ENCODE peak calls at places on chromosomes 12 and 14, in six cellular contexts. K is HepG2, M is HCT116, G is K562, E is GM23338, V is SK-N-SH. J is an unnamed sample. For H3K79me2, the result is how much of the 10 kb centered on the place peaks cover.

GRCh38 chr12:77202457-77203060 is 137.2 kb upstream of the E2F7 start:
- DNase-seq in V (no peak), E (no peak), M (no peak), G (no peak), K (no peak), J (no peak)

GRCh38 chr12:4114986-4115385 is 158.6 kb upstream of the CCND2 start:
- DNase-seq in V (no peak), M (no peak), K (no peak), E (peak), G (peak), J (no peak)

GRCh38 chr14:105439710-105440553 is 20.3 kb downstream of the MTA1 start:
- DNase-seq in V (peak), G (no peak), E (no peak), M (no peak), K (no peak), J (no peak)

GRCh38 chr14:83217492-83217891 is 1683.8 kb upstream of the SEL1L start:
- DNase-seq in K (no peak), V (no peak), M (no peak), E (no peak), G (no peak), J (no peak)

GRCh38 chr12:79900199-79900598 is 34.7 kb downstream of the PPP1R12A start:
- DNase-seq in M (no peak), E (no peak), V (no peak), G (no peak), K (peak), J (no peak)

GRCh38 chr12:19239616-19240234 is 110.2 kb downstream of the PLEKHA5 start:
- DNase-seq in G (no peak), V (no peak), M (no peak), K (no peak), E (no peak), J (no peak)

GRCh38 chr14:53304726-53305381 is 151.7 kb upstream of the DDHD1 start:
- DNase-seq in V (no peak), E (no peak), M (no peak), G (no peak), K (no peak), J (no peak)

GRCh38 chr14:64807588-64807987 is 72.1 kb downstream of the SPTB start:
- DNase-seq in V (no peak), K (no peak), E (no peak), G (no peak), M (no peak), J (no peak)

GRCh38 chr12:49345840-49346658 is 639 bp upstream of the DNAJC22 start:
- DNase-seq in M (no peak), K (no peak), V (peak), E (peak), G (no peak), J (no peak)

GRCh38 chr14:104886690-104887622 is 21.9 kb downstream of the CEP170B start:
- DNase-seq in V (no peak), E (no peak), G (no peak), M (no peak), K (no peak), J (no peak)

GRCh38 chr14:92922155-92922735 is 705 bp upstream of the CHGA start:
- DNase-seq in K (no peak), E (no peak), G (no peak), V (no peak), M (no peak), J (no peak)

GRCh38 chr12:95533985-95534384 is 17.3 kb downstream of the USP44 start:
- DNase-seq in M (no peak), G (no peak), E (no peak), V (no peak), K (no peak), J (no peak)

GRCh38 chr14:105974902-105975301 is 448.5 kb downstream of the TMEM121 start:
- DNase-seq in V (peak), G (peak), M (peak), E (peak), K (peak), J (no peak)

GRCh38 chr14:103123128-103123633 is at the start of gene TNFAIP2:
- DNase-seq in G (peak), K (no peak), E (peak), V (no peak), M (no peak), J (no peak)

GRCh38 chr14:42047421-42048045 is 440.9 kb downstream of the LRFN5 start:
- DNase-seq in V (no peak), K (no peak), E (no peak), M (no peak), G (no peak), J (no peak)

GRCh38 chr12:57227315-57228115 is 2.0 kb upstream of the SHMT2 start:
- DNase-seq in K (no peak), G (no peak), E (peak), V (no peak), M (no peak), J (no peak)
- TF ChIP-seq REST in K (no peak), G (no peak), E (no peak), V (no peak), M (no peak), J (no peak)

GRCh38 chr12:14950421-14950820 is 11.0 kb downstream of the ARHGDIB start:
- DNase-seq in E (no peak), V (no peak), K (no peak), G (no peak), M (no peak), J (no peak)

GRCh38 chr12:14954269-14954668 is 7.1 kb downstream of the ARHGDIB start:
- DNase-seq in G (no peak), K (no peak), E (no peak), M (no peak), V (no peak), J (no peak)

GRCh38 chr12:14950982-14951746 is 10.2 kb downstream of the ARHGDIB start:
- DNase-seq in G (no peak), M (peak), V (no peak), E (peak), K (peak), J (no peak)

GRCh38 chr12:14953752-14954151 is 7.6 kb downstream of the ARHGDIB start:
- DNase-seq in K (no peak), G (no peak), V (no peak), E (no peak), M (no peak), J (no peak)

GRCh38 chr12:14952295-14952995 is 9.0 kb downstream of the ARHGDIB start:
- DNase-seq in E (no peak), M (peak), K (peak), G (no peak), V (no peak), J (no peak)
- H3K79me2 ChIP-seq in E (under half), M (under half), K (under half), G (under half), V (half or more), J (half or more)

GRCh38 chr14:23605931-23606585 is 27.5 kb upstream of the JPH4 start:
- DNase-seq in K (no peak), V (no peak), M (no peak), E (no peak), G (no peak), J (peak)
- TF ChIP-seq REST in K (no peak), V (no peak), M (no peak), E (no peak), G (no peak), J (no peak)

DNA sequence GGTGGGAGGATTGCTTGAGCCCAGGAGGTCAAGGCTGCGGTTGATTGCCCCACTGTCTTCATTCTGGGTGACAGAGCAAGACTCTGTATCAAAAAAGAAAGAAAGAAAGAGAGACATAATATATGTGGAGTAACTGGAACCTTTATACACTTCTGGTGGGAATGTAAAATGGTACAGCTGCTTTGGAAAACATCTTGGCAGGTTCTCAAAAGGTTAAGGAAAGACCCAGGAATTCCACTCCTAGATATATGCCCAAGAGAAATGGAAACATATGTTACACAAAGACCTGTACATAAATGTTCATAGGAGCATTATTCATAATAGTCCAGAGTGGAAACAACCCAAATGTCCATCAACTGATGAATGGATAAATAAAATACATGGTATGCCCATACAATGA is 7.2 kb downstream of the RBMS2 start:
- DNase-seq in V (no peak), G (no peak), M (no peak), E (no peak), K (no peak), J (no peak)
- H3K79me2 ChIP-seq in V (half or more), G (under half), M (half or more), E (half or more), K (under half), J (under half)

DNA sequence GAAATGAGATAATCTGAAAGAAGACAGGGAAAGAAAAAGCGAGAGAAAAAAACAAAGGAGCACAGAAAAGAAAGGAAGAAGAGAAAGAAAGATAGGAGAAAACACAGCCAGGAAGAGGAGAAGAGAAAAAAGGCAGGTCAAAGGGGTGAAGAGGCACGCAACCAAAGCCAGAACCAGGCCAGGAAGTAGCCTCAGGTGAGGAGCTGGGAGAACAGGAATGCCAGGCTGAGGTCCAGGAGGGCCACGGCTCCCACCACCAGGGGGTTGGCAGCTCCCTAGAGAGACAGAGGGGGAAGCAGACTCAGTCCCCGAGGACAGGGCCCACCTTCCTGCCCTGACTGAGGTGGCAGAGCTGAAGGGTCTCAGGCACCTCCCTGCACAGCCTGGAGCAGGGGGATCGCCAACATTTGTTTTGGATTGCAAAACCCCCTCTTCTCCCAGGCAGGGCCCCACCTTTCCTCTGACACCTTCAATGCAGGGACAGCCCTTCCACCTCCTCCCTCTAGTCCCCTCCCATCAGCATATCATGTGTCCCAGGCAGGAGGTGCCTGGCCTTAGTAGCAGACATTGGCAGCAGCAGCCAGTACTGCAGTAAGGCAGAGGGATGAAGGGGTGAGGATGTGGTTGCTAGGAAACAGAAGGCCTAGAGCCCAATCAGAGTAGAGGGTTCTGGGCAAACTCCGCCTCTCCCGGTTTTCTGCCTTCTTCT is 2.0 kb upstream of the AP1G2 start:
- DNase-seq in V (peak), M (peak), K (peak), E (peak), G (no peak), J (no peak)
- TF ChIP-seq REST in V (no peak), M (no peak), K (no peak), E (no peak), G (no peak), J (no peak)

DNA sequence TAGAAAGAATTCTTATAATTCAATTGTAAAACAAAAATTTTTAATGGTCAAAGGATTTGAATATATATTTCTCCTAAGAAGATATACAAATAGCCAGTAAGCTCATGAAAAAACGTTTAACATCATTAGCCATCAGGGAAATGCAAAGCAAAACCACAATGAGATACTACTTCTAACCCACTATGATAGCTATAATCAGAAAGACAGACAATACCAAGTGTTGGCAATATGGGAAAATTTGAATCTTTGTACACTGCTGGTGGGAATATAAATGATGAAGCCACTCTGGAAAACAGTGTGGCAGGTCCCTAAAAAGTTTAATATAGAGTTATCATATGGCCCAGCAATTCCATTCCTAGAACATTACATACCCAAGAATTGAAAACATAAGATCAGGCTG is 25.4 kb downstream of the RALGAPA1 start:
- DNase-seq in K (no peak), G (no peak), V (no peak), M (no peak), E (no peak), J (no peak)
- H3K79me2 ChIP-seq in K (half or more), G (under half), V (under half), M (under half), E (under half), J (under half)

GRCh38 chr12:127272864-127273263 is 994.1 kb upstream of the TMEM132C start:
- DNase-seq in M (no peak), K (no peak), G (no peak), E (no peak), V (no peak), J (no peak)

GRCh38 chr12:127268121-127268520 is 998.8 kb upstream of the TMEM132C start:
- DNase-seq in V (no peak), K (no peak), E (no peak), G (no peak), M (no peak), J (no peak)

GRCh38 chr12:127271776-127272175 is 995.2 kb upstream of the TMEM132C start:
- DNase-seq in G (no peak), E (no peak), K (no peak), V (no peak), M (no peak), J (no peak)

GRCh38 chr12:127267128-127267527 is 999.8 kb upstream of the TMEM132C start:
- DNase-seq in M (no peak), G (no peak), E (no peak), V (no peak), K (no peak), J (no peak)

GRCh38 chr12:127270193-127270592 is 996.8 kb upstream of the TMEM132C start:
- DNase-seq in E (no peak), M (no peak), V (no peak), K (no peak), G (no peak), J (no peak)
- TF ChIP-seq REST in E (no peak), M (no peak), V (no peak), K (no peak), G (no peak), J (no peak)

GRCh38 chr12:121456551-121456950 is 56.6 kb downstream of the RNF34 start:
- DNase-seq in M (no peak), V (no peak), G (no peak), E (no peak), K (no peak), J (no peak)

GRCh38 chr12:121455766-121456420 is 56.0 kb downstream of the RNF34 start:
- DNase-seq in E (no peak), V (no peak), G (no peak), K (no peak), M (no peak), J (no peak)

GRCh38 chr12:121453022-121453360 is 53.1 kb downstream of the RNF34 start:
- DNase-seq in M (no peak), G (no peak), V (no peak), K (no peak), E (no peak), J (no peak)

GRCh38 chr12:121453629-121454028 is 53.7 kb downstream of the RNF34 start:
- DNase-seq in M (no peak), G (no peak), E (peak), V (no peak), K (no peak), J (no peak)

GRCh38 chr12:121454921-121455320 is 55.0 kb downstream of the RNF34 start:
- DNase-seq in V (no peak), M (no peak), E (no peak), G (no peak), K (no peak), J (no peak)
- H3K79me2 ChIP-seq in V (half or more), M (half or more), E (half or more), G (half or more), K (half or more), J (half or more)